ENCODE peak calls at places on chromosomes 11 and 22, in five cellular contexts. L, U, P, V and M are unnamed samples.

GRCh38 chr22:37079668-37080171 is 28.2 kb downstream of the KCTD17 start:
- DNase-seq in L (peak), U (no peak), P (peak), V (peak), M (no peak)

GRCh38 chr22:32080904-32081303 is 37.8 kb downstream of the SLC5A1 start:
- DNase-seq in L (peak), U (no peak), P (peak), V (peak), M (peak)

GRCh38 chr22:49351761-49352221 is 475.9 kb downstream of the BRD1 start:
- DNase-seq in L (no peak), U (no peak), P (no peak), V (no peak), M (no peak)

GRCh38 chr11:65766535-65766934 is 14.2 kb downstream of the AP5B1 start:
- DNase-seq in L (peak), U (no peak), P (no peak), V (peak), M (no peak)

GRCh38 chr11:62542111-62542745 is 4.4 kb downstream of the AHNAK start:
- DNase-seq in L (no peak), U (no peak), P (no peak), V (no peak), M (no peak)

GRCh38 chr11:133934599-133935550 is 21.9 kb downstream of the IGSF9B start:
- DNase-seq in L (peak), U (peak), P (peak), V (peak), M (no peak)

GRCh38 chr11:811446-812245 is 1.9 kb downstream of the RPLP2 start:
- DNase-seq in L (peak), U (no peak), P (no peak), V (no peak), M (no peak)

GRCh38 chr11:57940044-57940781 is 83.5 kb upstream of the OR9Q1 start:
- DNase-seq in L (no peak), U (no peak), P (no peak), V (no peak), M (no peak)

GRCh38 chr22:37560682-37561208 is 465 bp downstream of the CDC42EP1 start:
- DNase-seq in L (no peak), U (no peak), P (no peak), V (peak), M (no peak)

GRCh38 chr11:19241260-19242183 is 777 bp upstream of the E2F8 start:
- DNase-seq in L (no peak), U (peak), P (peak), V (no peak), M (no peak)

GRCh38 chr11:128530119-128531091 is 57.0 kb downstream of the ETS1 start:
- DNase-seq in L (peak), U (no peak), P (no peak), V (peak), M (no peak)

GRCh38 chr22:44647141-44647540 is 54.9 kb upstream of the PRR5 start:
- DNase-seq in L (no peak), U (no peak), P (no peak), V (no peak), M (no peak)

GRCh38 chr11:25943777-25944661 is 387.9 kb upstream of the ANO3 start:
- DNase-seq in L (no peak), U (no peak), P (no peak), V (no peak), M (no peak)

GRCh38 chr11:95229199-95230053 is 1.6 kb downstream of the SESN3 start:
- DNase-seq in L (peak), U (no peak), P (no peak), V (no peak), M (no peak)

GRCh38 chr11:110366234-110366633 is 63.5 kb upstream of the FDX1 start:
- DNase-seq in L (no peak), U (no peak), P (no peak), V (peak), M (peak)

GRCh38 chr22:45246060-45246985 is 5.6 kb upstream of the KIAA0930 start:
- DNase-seq in L (peak), U (no peak), P (no peak), V (peak), M (peak)

GRCh38 chr11:72681226-72682153 is 7.3 kb upstream of the PDE2A start:
- DNase-seq in L (peak), U (no peak), P (no peak), V (peak), M (no peak)

GRCh38 chr22:24097961-24098391 is 83.3 kb upstream of the SUSD2 start:
- DNase-seq in L (no peak), U (no peak), P (no peak), V (no peak), M (no peak)

GRCh38 chr11:14907411-14908213 is 15.6 kb upstream of the CYP2R1 start:
- DNase-seq in L (peak), U (peak), P (peak), V (peak), M (peak)

GRCh38 chr11:1336836-1337646 is 27.6 kb upstream of the TOLLIP start:
- DNase-seq in L (no peak), U (peak), P (no peak), V (no peak), M (no peak)

GRCh38 chr22:42922374-42923177 is 65.5 kb upstream of the ARFGAP3 start:
- DNase-seq in L (no peak), U (no peak), P (no peak), V (no peak), M (no peak)

GRCh38 chr22:22673628-22674027 is 29.2 kb downstream of the GGTLC2 start:
- DNase-seq in L (no peak), U (no peak), P (no peak), V (no peak), M (no peak)

GRCh38 chr11:64870893-64871849 is 7.2 kb downstream of the EHD1 start:
- DNase-seq in L (no peak), U (no peak), P (no peak), V (no peak), M (no peak)

GRCh38 chr11:35615911-35616900 is 2.1 kb upstream of the FJX1 start:
- DNase-seq in L (peak), U (no peak), P (peak), V (peak), M (peak)

GRCh38 chr11:2574553-2575535 is 125.0 kb downstream of the KCNQ1OT1 start:
- DNase-seq in L (no peak), U (no peak), P (peak), V (no peak), M (peak)

GRCh38 chr11:131070365-131070764 is 154.1 kb upstream of the SNX19 start:
- DNase-seq in L (no peak), U (no peak), P (no peak), V (no peak), M (no peak)
- TF ChIP-seq CTCF in L (no peak), U (no peak), P (peak), V (no peak), M (no peak)

GRCh38 chr11:5600374-5600851 is 4.0 kb downstream of the TRIM6 start:
- DNase-seq in L (peak), U (peak), P (peak), V (peak), M (peak)
- TF ChIP-seq CTCF in L (peak), U (peak), P (peak), V (peak), M (peak)

GRCh38 chr11:3969200-3969599 is 113.7 kb downstream of the STIM1 start:
- DNase-seq in L (no peak), U (no peak), P (no peak), V (no peak), M (no peak)

GRCh38 chr11:3970101-3970500 is 114.6 kb downstream of the STIM1 start:
- DNase-seq in L (no peak), U (no peak), P (no peak), V (no peak), M (no peak)

GRCh38 chr11:3967695-3968094 is 112.2 kb downstream of the STIM1 start:
- DNase-seq in L (peak), U (no peak), P (no peak), V (no peak), M (no peak)

GRCh38 chr11:3971756-3972404 is 116.4 kb downstream of the STIM1 start:
- DNase-seq in L (peak), U (no peak), P (no peak), V (peak), M (no peak)

DNA sequence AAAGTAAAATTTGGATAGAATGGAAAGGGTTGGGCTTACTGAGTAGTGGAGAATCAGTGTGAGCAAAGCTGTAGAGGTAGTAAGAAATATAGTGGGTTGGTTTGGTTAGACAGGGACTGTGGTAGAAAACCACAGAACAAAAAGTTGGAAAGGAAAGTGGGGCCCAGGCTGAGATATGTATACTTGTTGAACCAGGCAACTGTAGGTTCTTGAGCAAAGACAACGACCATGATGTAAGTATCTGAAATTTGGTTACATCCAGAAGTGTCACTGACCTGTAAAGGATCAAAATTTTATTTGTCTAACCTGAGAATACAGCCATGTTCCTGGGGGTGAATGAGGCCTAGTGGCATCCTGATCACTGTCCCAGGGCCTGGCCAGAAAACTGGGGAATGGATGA is 114.1 kb downstream of the STIM1 start:
- DNase-seq in L (no peak), U (no peak), P (no peak), V (no peak), M (no peak)
- TF ChIP-seq CTCF in L (no peak), U (no peak), P (no peak), V (no peak), M (no peak)

GRCh38 chr11:17718510-17718962 is 835 bp upstream of the MYOD1 start:
- DNase-seq in L (no peak), U (no peak), P (no peak), V (no peak), M (no peak)

GRCh38 chr11:17719940-17720795 is 797 bp downstream of the MYOD1 start:
- DNase-seq in L (peak), U (peak), P (no peak), V (no peak), M (no peak)

GRCh38 chr11:17719028-17719939 is at the start of gene MYOD1:
- DNase-seq in L (peak), U (no peak), P (no peak), V (no peak), M (no peak)

GRCh38 chr11:17716807-17717206 is 2.6 kb upstream of the MYOD1 start:
- DNase-seq in L (no peak), U (no peak), P (peak), V (no peak), M (no peak)

DNA sequence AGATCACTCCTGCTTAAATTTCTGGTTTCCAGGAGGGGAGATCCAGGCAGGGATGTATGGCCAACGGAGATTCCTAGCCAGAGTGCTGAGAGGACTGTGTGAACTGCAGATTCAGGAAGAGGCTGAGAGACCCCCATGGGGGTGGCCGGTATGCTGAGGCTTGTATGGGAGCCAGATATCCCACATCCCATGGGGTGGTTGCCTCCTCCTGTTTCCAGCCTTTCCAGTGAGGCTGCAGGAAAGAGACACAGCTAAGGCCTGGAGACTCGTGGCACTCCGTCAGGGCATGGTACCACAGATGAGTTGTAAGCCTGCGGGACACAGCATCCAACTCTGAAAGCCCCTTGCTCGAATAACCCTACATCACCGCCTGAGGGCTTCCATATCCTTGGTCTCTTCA is 1.4 kb upstream of the MYOD1 start:
- DNase-seq in L (no peak), U (no peak), P (no peak), V (no peak), M (no peak)
- TF ChIP-seq CTCF in L (no peak), U (no peak), P (no peak), V (no peak), M (no peak)

DNA sequence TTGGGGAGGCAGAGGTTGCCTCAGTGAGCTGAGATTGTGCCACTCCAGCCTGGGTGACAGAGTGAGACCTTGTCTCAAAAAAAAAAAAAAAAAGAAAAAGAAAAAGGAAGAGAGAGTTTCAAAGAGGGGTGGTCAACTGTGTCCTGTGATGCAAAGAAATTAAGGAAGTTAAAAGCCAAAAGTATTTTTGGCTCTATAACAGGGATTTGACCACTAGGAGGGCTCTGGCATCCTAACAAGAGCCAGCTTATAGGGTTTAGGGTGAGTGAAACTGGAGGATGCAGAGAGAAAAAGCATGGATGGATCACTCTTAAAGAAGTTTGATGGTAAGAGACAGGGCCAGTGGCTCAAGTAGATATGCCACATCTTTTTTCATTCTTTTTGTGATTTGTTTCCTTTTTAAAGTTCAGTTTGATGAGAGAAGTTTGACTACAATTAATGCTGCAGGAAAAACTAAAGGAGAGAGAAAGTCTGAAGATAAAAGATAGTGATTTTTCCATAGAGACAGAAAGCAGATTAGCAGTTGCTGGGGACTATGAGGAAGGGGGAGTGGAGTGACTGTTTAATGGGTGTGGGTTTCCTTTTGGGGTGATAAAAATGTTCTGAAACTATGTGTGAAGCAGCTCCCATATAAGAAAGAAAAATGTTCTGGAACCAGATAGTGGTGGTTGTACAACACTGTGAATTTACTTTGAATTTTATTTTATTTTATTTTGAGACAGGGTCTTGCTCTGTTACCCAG is 11.1 kb upstream of the MICAL2 start:
- DNase-seq in L (peak), U (no peak), P (no peak), V (no peak), M (no peak)
- TF ChIP-seq CTCF in L (peak), U (peak), P (no peak), V (peak), M (no peak)